ENCODE peak calls at places on chromosomes 3 and 15, in four cellular contexts. Q, D, Y and O are unnamed samples. For H3K4me1, the result is how much of the 10 kb centered on the place peaks cover.

GRCh38 chr3:137163241-137163916 is 205.6 kb downstream of the IL20RB start:
- DNase-seq in D (no peak), Q (no peak), Y (no peak), O (no peak)

GRCh38 chr15:99092554-99093172 is 12.2 kb upstream of the SYNM start:
- DNase-seq in Q (no peak), Y (no peak), D (no peak), O (no peak)

GRCh38 chr3:81643721-81644120 is 117.7 kb downstream of the GBE1 start:
- DNase-seq in D (no peak), Q (no peak), Y (no peak), O (no peak)

GRCh38 chr3:99817437-99818240 is at the start of gene CMSS1:
- DNase-seq in D (peak), Y (peak), Q (peak), O (peak)

GRCh38 chr3:156615592-156616173 is 58.7 kb upstream of the TIPARP start:
- DNase-seq in Y (no peak), Q (no peak), D (no peak), O (no peak)

GRCh38 chr15:52466134-52466701 is 62.5 kb downstream of the MYO5A start:
- DNase-seq in Y (no peak), Q (no peak), D (peak), O (peak)

GRCh38 chr3:13605555-13605954 is 56.6 kb downstream of the FBLN2 start:
- DNase-seq in D (no peak), Y (no peak), Q (no peak), O (no peak)

GRCh38 chr3:153001428-153001827 is 160.6 kb upstream of the RAP2B start:
- DNase-seq in Q (no peak), Y (no peak), D (no peak), O (no peak)

GRCh38 chr3:38015485-38015884 is 14.0 kb downstream of the PLCD1 start:
- DNase-seq in D (no peak), Y (no peak), Q (no peak), O (no peak)

GRCh38 chr3:45950686-45951600 is 7.7 kb downstream of the CXCR6 start:
- DNase-seq in Y (no peak), Q (no peak), D (no peak), O (no peak)

GRCh38 chr3:196227629-196228493 is 11.5 kb downstream of the SLC51A start:
- DNase-seq in Y (no peak), Q (no peak), D (no peak), O (no peak)

GRCh38 chr15:90315276-90315982 is 36.7 kb upstream of the ZNF774 start:
- DNase-seq in Q (no peak), D (no peak), Y (no peak), O (no peak)

GRCh38 chr3:115766587-115767492 is 143.5 kb downstream of the GAP43 start:
- DNase-seq in D (no peak), Y (no peak), Q (no peak), O (no peak)

GRCh38 chr15:88651971-88652370 is 13.2 kb downstream of the ISG20 start:
- DNase-seq in D (no peak), Y (no peak), Q (no peak), O (no peak)

GRCh38 chr3:46359748-46360509 is 6.0 kb downstream of the CCR2 start:
- DNase-seq in Q (no peak), Y (no peak), D (no peak), O (no peak)

GRCh38 chr3:59609967-59610366 is 560.1 kb upstream of the CFAP20DC start:
- DNase-seq in D (no peak), Q (peak), Y (no peak), O (no peak)

GRCh38 chr15:28023933-28024888 is 74.9 kb downstream of the OCA2 start:
- DNase-seq in Y (no peak), D (no peak), Q (no peak), O (no peak)

GRCh38 chr15:77821188-77821958 is 188.7 kb upstream of the LINGO1 start:
- DNase-seq in Y (peak), Q (no peak), D (no peak), O (no peak)

GRCh38 chr3:150106752-150107428 is 136.2 kb upstream of the PFN2 start:
- DNase-seq in Q (no peak), Y (no peak), D (no peak), O (no peak)

GRCh38 chr3:30984855-30985793 is 90.7 kb upstream of the GADL1 start:
- DNase-seq in D (no peak), Q (no peak), Y (no peak), O (no peak)

GRCh38 chr3:5312278-5312677 is 124.8 kb downstream of the EDEM1 start:
- DNase-seq in Y (no peak), Q (no peak), D (no peak), O (no peak)

GRCh38 chr3:31462050-31462569 is 70.6 kb upstream of the STT3B start:
- DNase-seq in Y (no peak), D (peak), Q (no peak), O (no peak)

GRCh38 chr15:76286231-76286879 is 24.9 kb downstream of the ETFA start:
- DNase-seq in Y (no peak), D (no peak), Q (no peak), O (no peak)

GRCh38 chr15:63699391-63699790 is 102.2 kb downstream of the FBXL22 start:
- DNase-seq in Q (no peak), D (no peak), Y (no peak), O (no peak)

DNA sequence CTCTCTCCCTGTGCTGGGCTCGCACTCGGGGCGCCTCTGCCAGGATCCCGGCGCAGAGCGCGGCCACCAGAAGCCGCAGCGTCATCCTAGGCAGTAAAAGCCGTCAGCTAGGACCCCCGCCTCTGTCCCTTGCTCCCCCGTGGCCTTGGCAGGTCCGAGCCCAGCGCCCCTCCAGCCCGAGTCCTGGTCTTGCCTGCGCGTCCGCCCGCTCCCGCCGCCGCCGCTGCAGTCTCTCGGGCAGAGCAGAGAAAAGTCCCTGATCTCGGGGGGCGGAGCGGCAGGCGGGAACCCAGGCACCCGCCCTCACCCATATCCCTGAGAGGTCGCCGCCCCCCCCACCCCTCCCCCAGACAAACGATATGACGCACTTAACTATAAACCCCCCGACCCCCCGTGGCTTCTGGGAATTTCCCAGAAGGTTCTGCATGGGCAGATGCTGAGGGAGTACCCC is at the start of gene COL7A1:
- DNase-seq in D (no peak), Q (peak), Y (no peak), O (no peak)
- H3K27ac ChIP-seq in D (no peak), Q (no peak), Y (peak), O (peak)

GRCh38 chr3:122777077-122777476 is 16.6 kb downstream of the HSPBAP1 start:
- DNase-seq in D (no peak), Q (no peak), Y (no peak), O (no peak)

GRCh38 chr3:122774564-122774963 is 19.1 kb downstream of the HSPBAP1 start:
- DNase-seq in Y (no peak), Q (no peak), D (no peak), O (no peak)

GRCh38 chr3:122776675-122777074 is 17.0 kb downstream of the HSPBAP1 start:
- DNase-seq in D (no peak), Y (no peak), Q (no peak), O (no peak)

GRCh38 chr3:122773856-122774535 is 19.6 kb downstream of the HSPBAP1 start:
- DNase-seq in Y (no peak), Q (no peak), D (no peak), O (no peak)

GRCh38 chr3:122772827-122773226 is 20.8 kb downstream of the HSPBAP1 start:
- DNase-seq in Y (no peak), D (no peak), Q (no peak), O (no peak)
- H3K4me1 ChIP-seq in Y (under half), D (under half), Q (under half), O (under half)

GRCh38 chr15:100328796-100329195 is 13.0 kb downstream of the ADAMTS17 start:
- DNase-seq in D (no peak), Q (no peak), Y (no peak), O (no peak)

GRCh38 chr15:100332721-100333120 is 9.1 kb downstream of the ADAMTS17 start:
- DNase-seq in Q (no peak), Y (no peak), D (no peak), O (no peak)

GRCh38 chr15:100332231-100332630 is 9.5 kb downstream of the ADAMTS17 start:
- DNase-seq in Q (no peak), Y (no peak), D (no peak), O (no peak)

GRCh38 chr15:100330629-100331215 is 11.1 kb downstream of the ADAMTS17 start:
- DNase-seq in D (no peak), Q (no peak), Y (no peak), O (no peak)

DNA sequence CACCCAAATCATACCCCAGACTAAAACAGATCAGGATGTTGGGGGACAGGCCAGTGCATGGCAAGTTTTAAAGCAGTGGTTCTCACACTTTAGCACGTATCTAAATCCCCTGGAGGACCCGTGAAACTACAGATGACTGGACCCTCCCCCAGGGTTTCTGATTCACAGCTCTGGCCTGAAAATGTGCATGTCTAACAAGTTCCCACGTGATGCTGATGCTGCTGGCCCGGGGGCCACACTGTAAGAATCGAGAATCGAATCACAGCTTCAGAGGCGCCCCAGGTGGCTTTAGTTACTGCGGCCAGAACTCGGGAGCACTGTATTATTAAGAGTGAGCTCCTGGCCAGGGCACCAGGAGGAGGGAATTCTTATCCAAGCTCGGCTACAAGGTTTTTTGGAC is 11.6 kb downstream of the ADAMTS17 start:
- DNase-seq in Y (no peak), D (no peak), Q (no peak), O (no peak)
- H3K27ac ChIP-seq in Y (no peak), D (no peak), Q (peak), O (no peak)

GRCh38 chr3:105786988-105787387 is 81.8 kb downstream of the CBLB start:
- DNase-seq in Y (no peak), Q (no peak), D (no peak), O (no peak)

GRCh38 chr3:105786241-105786640 is 82.6 kb downstream of the CBLB start:
- DNase-seq in D (no peak), Y (no peak), Q (no peak), O (no peak)

GRCh38 chr3:105788548-105789036 is 80.2 kb downstream of the CBLB start:
- DNase-seq in Y (no peak), D (no peak), Q (no peak), O (no peak)

GRCh38 chr3:105783631-105784030 is 85.2 kb downstream of the CBLB start:
- DNase-seq in Y (no peak), D (no peak), Q (no peak), O (no peak)

GRCh38 chr3:105785790-105786189 is 83.0 kb downstream of the CBLB start:
- DNase-seq in Q (no peak), D (no peak), Y (no peak), O (no peak)
- H3K4me1 ChIP-seq in Q (under half), D (under half), Y (under half), O (under half)

GRCh38 chr15:49187537-49188245 is 17.6 kb downstream of the GALK2 start:
- DNase-seq in Y (no peak), Q (no peak), D (no peak), O (no peak)
- H3K27ac ChIP-seq in Y (no peak), Q (no peak), D (no peak), O (no peak)

GRCh38 chr3:105842943-105843342 is 25.9 kb downstream of the CBLB start:
- DNase-seq in D (no peak), Y (no peak), Q (no peak), O (no peak)
- H3K4me1 ChIP-seq in D (under half), Y (under half), Q (under half), O (under half)